ENCODE peak calls at places on chromosomes 11 and 22, in seven cellular contexts. U, H, G, Q, T, S and D are unnamed samples.

GRCh38 chr11:63914896-63915681 is 1.9 kb downstream of the RCOR2 start:
- DNase-seq in Q (peak; percentile 40), G (no peak), U (no peak), H (no peak), S (no peak), T (no peak), D (no peak)

GRCh38 chr11:61891331-61892084 is at the start of gene FADS3:
- DNase-seq in H (peak; percentile 88), G (peak; percentile 91), U (peak; percentile 85), Q (peak; percentile 97), S (peak; percentile 86), T (peak; percentile 91), D (peak; percentile 83)

GRCh38 chr11:89235976-89236375 is 58.3 kb downstream of the TYR start:
- DNase-seq in H (no peak), G (no peak), S (no peak), T (no peak), Q (no peak), U (no peak), D (no peak)

GRCh38 chr11:122709042-122709760 is 53.7 kb downstream of the UBASH3B start:
- DNase-seq in H (no peak), T (no peak), U (no peak), Q (no peak), G (no peak), S (no peak), D (no peak)

GRCh38 chr11:56331861-56332491 is 13.9 kb upstream of the OR8K1 start:
- DNase-seq in U (no peak), Q (no peak), T (no peak), S (no peak), H (no peak), G (no peak), D (no peak)

GRCh38 chr11:90757851-90758494 is 535.1 kb upstream of the CHORDC1 start:
- DNase-seq in S (no peak), H (no peak), U (no peak), T (no peak), Q (no peak), G (no peak), D (no peak)

GRCh38 chr11:44808053-44808753 is 81.4 kb downstream of the TSPAN18 start:
- DNase-seq in U (no peak), S (no peak), H (no peak), G (no peak), T (no peak), Q (no peak), D (no peak)

GRCh38 chr11:18700872-18701271 is 2.3 kb downstream of the TMEM86A start:
- DNase-seq in Q (no peak), T (no peak), G (no peak), U (no peak), S (no peak), H (no peak), D (no peak)

GRCh38 chr22:24146190-24146616 is 35.1 kb upstream of the SUSD2 start:
- DNase-seq in G (peak; percentile 87), H (peak; percentile 67), S (peak; percentile 66), Q (peak; percentile 36), U (no peak), T (peak; percentile 58), D (no peak)

GRCh38 chr11:1926156-1927031 is 6.9 kb downstream of the TNNT3 start:
- DNase-seq in Q (no peak), U (no peak), S (peak; percentile 13), G (no peak), T (no peak), H (peak; percentile 34), D (no peak)

GRCh38 chr11:111976614-111977140 is 39.5 kb downstream of the DIXDC1 start:
- DNase-seq in S (peak; percentile 63), H (peak; percentile 60), Q (no peak), T (no peak), U (no peak), G (peak; percentile 4), D (no peak)

GRCh38 chr11:48107188-48107704 is 109.4 kb upstream of the OR4B1 start:
- DNase-seq in T (no peak), G (no peak), H (no peak), U (no peak), Q (no peak), S (no peak), D (peak; percentile 62)

GRCh38 chr22:42308887-42309468 is 38.5 kb upstream of the TCF20 start:
- DNase-seq in H (no peak), U (no peak), S (no peak), G (no peak), Q (no peak), T (no peak), D (no peak)

GRCh38 chr11:10514210-10514609 is 26.8 kb downstream of the RNF141 start:
- DNase-seq in U (no peak), H (no peak), T (no peak), S (no peak), G (no peak), Q (no peak), D (no peak)

GRCh38 chr11:63901660-63902059 is 15.3 kb downstream of the RCOR2 start:
- DNase-seq in U (no peak), G (no peak), S (no peak), Q (no peak), T (no peak), H (no peak), D (no peak)

GRCh38 chr11:14141676-14142075 is 179.2 kb downstream of the SPON1 start:
- DNase-seq in Q (no peak), H (no peak), T (no peak), S (no peak), G (no peak), U (no peak), D (no peak)

GRCh38 chr11:23569547-23569946 is 709.3 kb upstream of the CCDC179 start:
- DNase-seq in U (no peak), Q (no peak), S (no peak), H (no peak), G (no peak), T (no peak), D (no peak)

GRCh38 chr22:35837328-35837727 is 119.7 kb downstream of the APOL5 start:
- DNase-seq in H (no peak), Q (no peak), T (no peak), U (no peak), S (no peak), G (no peak), D (no peak)

GRCh38 chr11:36361901-36362391 is 65.9 kb downstream of the PRR5L start:
- DNase-seq in Q (no peak), T (no peak), U (no peak), S (no peak), H (no peak), G (peak; percentile 56), D (peak; percentile 52)

GRCh38 chr11:129013737-129014475 is 71.2 kb upstream of the TP53AIP1 start:
- DNase-seq in U (no peak), G (no peak), Q (no peak), S (no peak), H (no peak), T (no peak), D (no peak)
- TF ChIP-seq POLR2A in U (no peak), G (no peak), Q (no peak), S (no peak), H (no peak), T (no peak), D (no peak)

GRCh38 chr22:31081963-31082605 is 966 bp downstream of the SMTN start:
- DNase-seq in T (no peak), H (peak; percentile 44), U (no peak), Q (no peak), G (no peak), S (peak; percentile 44), D (no peak)

GRCh38 chr22:31082606-31083376 is 1.7 kb downstream of the SMTN start:
- DNase-seq in H (peak; percentile 75), S (peak; percentile 89), T (peak; percentile 69), G (peak; percentile 73), U (no peak), Q (peak; percentile 70), D (no peak)

GRCh38 chr22:31079095-31079642 is 1.9 kb upstream of the SMTN start:
- DNase-seq in Q (no peak), T (peak; percentile 59), G (peak; percentile 86), S (peak; percentile 32), H (no peak), U (no peak), D (no peak)

GRCh38 chr22:31080164-31080847 is 812 bp upstream of the SMTN start:
- DNase-seq in U (no peak), T (no peak), S (no peak), G (no peak), H (no peak), Q (no peak), D (no peak)

GRCh38 chr22:31080848-31081649 is at the start of gene SMTN:
- DNase-seq in S (peak; percentile 96), G (peak; percentile 97), U (peak; percentile 88), Q (peak; percentile 85), H (peak; percentile 96), T (peak; percentile 96), D (peak; percentile 82)
- TF ChIP-seq POLR2A in S (peak; percentile 100), G (peak; percentile 96), U (peak; percentile 99), Q (peak; percentile 79), H (peak; percentile 95), T (no peak), D (peak; percentile 85)

GRCh38 chr11:96254854-96255253 is 88.1 kb downstream of the MAML2 start:
- DNase-seq in G (no peak), S (no peak), U (no peak), Q (no peak), H (no peak), T (no peak), D (no peak)

GRCh38 chr11:96257036-96257435 is 86.0 kb downstream of the MAML2 start:
- DNase-seq in Q (no peak), H (no peak), G (no peak), S (no peak), T (no peak), U (no peak), D (no peak)

GRCh38 chr11:96256213-96256580 is 86.8 kb downstream of the MAML2 start:
- DNase-seq in U (no peak), S (no peak), G (no peak), T (no peak), Q (no peak), H (no peak), D (no peak)

GRCh38 chr11:96256604-96257003 is 86.4 kb downstream of the MAML2 start:
- DNase-seq in U (no peak), S (no peak), Q (no peak), G (no peak), T (no peak), H (no peak), D (no peak)

DNA sequence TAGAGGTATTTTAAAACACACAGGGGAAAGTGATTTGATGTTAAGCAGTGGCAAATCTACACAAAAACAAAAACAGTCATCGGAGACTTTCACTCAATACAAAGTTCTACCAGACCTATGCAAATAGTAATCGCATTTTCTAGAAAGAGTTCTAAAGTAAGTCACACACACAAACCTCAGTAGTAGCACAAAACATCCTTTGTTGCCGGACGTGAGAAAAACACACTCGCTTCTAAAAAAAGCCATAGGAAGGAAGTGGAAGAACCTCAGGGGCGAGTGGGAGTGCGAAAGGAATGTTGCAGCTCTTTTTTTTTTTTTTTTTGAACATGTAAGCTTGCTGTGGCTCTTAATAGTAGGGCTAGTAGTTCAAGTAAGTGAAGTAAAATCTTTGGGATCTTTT is 88.9 kb downstream of the MAML2 start:
- DNase-seq in U (no peak), T (no peak), S (no peak), Q (no peak), H (no peak), G (peak; percentile 34), D (no peak)
- TF ChIP-seq POLR2A in U (no peak), T (no peak), S (no peak), Q (no peak), H (no peak), G (no peak), D (no peak)

GRCh38 chr11:73971175-73971719 is 11.4 kb downstream of the UCP2 start:
- DNase-seq in H (no peak), S (no peak), T (no peak), U (no peak), G (no peak), Q (peak; percentile 12), D (no peak)
- TF ChIP-seq POLR2A in H (no peak), S (no peak), T (no peak), U (no peak), G (no peak), Q (peak; percentile 74), D (no peak)